ENCODE peak calls at places on chromosomes 7 and 10, in eight cellular contexts. One of them, this sample, is unnamed.
A peak's percentile ranks its signal among the peaks of the same experiment; 100 is the strongest.

GRCh38 chr10:102657451-102657850 is 13.2 kb downstream of the TRIM8 start:
- DNase-seq in activated T-helper 2 cell treated with anti-CD3 and anti-CD28 coated beads, Interferon-gamma antibody, Interleukin-2, Interleukin-4, amounts not matched to agents 10 μg/mL and 5 μg/mL and 100 μg/mL, durations not matched to agents 14 hours and 24 hours and 36 hours: no peak
- DNase-seq in amniotic stem cell: no peak
- DNase-seq in amygdala: no peak
- DNase-seq in activated CD8-positive, alpha-beta memory T cell treated with anti-CD3 and anti-CD28 coated beads for 4 hours: no peak
- DNase-seq in CD8-positive, alpha-beta T cell: no peak
- DNase-seq in small intestine: no peak
- DNase-seq in activated CD4-positive, alpha-beta T cell treated with anti-CD3 and anti-CD28 coated beads, Interleukin-2, amount 50 U/mL, for 48 hours: no peak
- DNase-seq in this sample: no peak

GRCh38 chr10:17785276-17785935 is 23.7 kb upstream of the MRC1 start:
- DNase-seq in activated T-helper 2 cell treated with anti-CD3 and anti-CD28 coated beads, Interferon-gamma antibody, Interleukin-2, Interleukin-4, amounts not matched to agents 10 μg/mL and 5 μg/mL and 100 μg/mL, durations not matched to agents 14 hours and 24 hours and 36 hours: no peak
- DNase-seq in amniotic stem cell: no peak
- DNase-seq in amygdala: no peak
- DNase-seq in activated CD8-positive, alpha-beta memory T cell treated with anti-CD3 and anti-CD28 coated beads for 4 hours: no peak
- DNase-seq in CD8-positive, alpha-beta T cell: no peak
- DNase-seq in small intestine: no peak
- DNase-seq in activated CD4-positive, alpha-beta T cell treated with anti-CD3 and anti-CD28 coated beads, Interleukin-2, amount 50 U/mL, for 48 hours: no peak
- DNase-seq in this sample: no peak

GRCh38 chr7:78435355-78435754 is 636.8 kb downstream of the PHTF2 start:
- DNase-seq in activated T-helper 2 cell treated with anti-CD3 and anti-CD28 coated beads, Interferon-gamma antibody, Interleukin-2, Interleukin-4, amounts not matched to agents 10 μg/mL and 5 μg/mL and 100 μg/mL, durations not matched to agents 14 hours and 24 hours and 36 hours: no peak
- DNase-seq in amniotic stem cell: no peak
- DNase-seq in amygdala: peak; percentile 29
- DNase-seq in activated CD8-positive, alpha-beta memory T cell treated with anti-CD3 and anti-CD28 coated beads for 4 hours: no peak
- DNase-seq in CD8-positive, alpha-beta T cell: no peak
- DNase-seq in small intestine: no peak
- DNase-seq in activated CD4-positive, alpha-beta T cell treated with anti-CD3 and anti-CD28 coated beads, Interleukin-2, amount 50 U/mL, for 48 hours: no peak
- DNase-seq in this sample: no peak

GRCh38 chr7:48089415-48089975 is 430 bp downstream of the UPP1 start:
- DNase-seq in activated T-helper 2 cell treated with anti-CD3 and anti-CD28 coated beads, Interferon-gamma antibody, Interleukin-2, Interleukin-4, amounts not matched to agents 10 μg/mL and 5 μg/mL and 100 μg/mL, durations not matched to agents 14 hours and 24 hours and 36 hours: no peak
- DNase-seq in amniotic stem cell: no peak
- DNase-seq in amygdala: no peak
- DNase-seq in activated CD8-positive, alpha-beta memory T cell treated with anti-CD3 and anti-CD28 coated beads for 4 hours: peak; percentile 33
- DNase-seq in CD8-positive, alpha-beta T cell: peak; percentile 72
- DNase-seq in small intestine: peak; percentile 68
- DNase-seq in activated CD4-positive, alpha-beta T cell treated with anti-CD3 and anti-CD28 coated beads, Interleukin-2, amount 50 U/mL, for 48 hours: peak; percentile 61
- DNase-seq in this sample: peak; percentile 83

GRCh38 chr10:8412541-8412940 is 358.1 kb downstream of the GATA3 start:
- DNase-seq in activated T-helper 2 cell treated with anti-CD3 and anti-CD28 coated beads, Interferon-gamma antibody, Interleukin-2, Interleukin-4, amounts not matched to agents 10 μg/mL and 5 μg/mL and 100 μg/mL, durations not matched to agents 14 hours and 24 hours and 36 hours: no peak
- DNase-seq in amniotic stem cell: no peak
- DNase-seq in amygdala: no peak
- DNase-seq in activated CD8-positive, alpha-beta memory T cell treated with anti-CD3 and anti-CD28 coated beads for 4 hours: no peak
- DNase-seq in CD8-positive, alpha-beta T cell: no peak
- DNase-seq in small intestine: no peak
- DNase-seq in activated CD4-positive, alpha-beta T cell treated with anti-CD3 and anti-CD28 coated beads, Interleukin-2, amount 50 U/mL, for 48 hours: no peak
- DNase-seq in this sample: no peak

GRCh38 chr7:33705333-33705833 is 200.0 kb upstream of the BMPER start:
- DNase-seq in activated T-helper 2 cell treated with anti-CD3 and anti-CD28 coated beads, Interferon-gamma antibody, Interleukin-2, Interleukin-4, amounts not matched to agents 10 μg/mL and 5 μg/mL and 100 μg/mL, durations not matched to agents 14 hours and 24 hours and 36 hours: no peak
- DNase-seq in amniotic stem cell: no peak
- DNase-seq in amygdala: no peak
- DNase-seq in activated CD8-positive, alpha-beta memory T cell treated with anti-CD3 and anti-CD28 coated beads for 4 hours: no peak
- DNase-seq in CD8-positive, alpha-beta T cell: no peak
- DNase-seq in small intestine: no peak
- DNase-seq in activated CD4-positive, alpha-beta T cell treated with anti-CD3 and anti-CD28 coated beads, Interleukin-2, amount 50 U/mL, for 48 hours: no peak
- DNase-seq in this sample: peak; percentile 6

GRCh38 chr7:142355328-142355727 is 97.5 kb upstream of the PRSS58 start:
- DNase-seq in activated T-helper 2 cell treated with anti-CD3 and anti-CD28 coated beads, Interferon-gamma antibody, Interleukin-2, Interleukin-4, amounts not matched to agents 10 μg/mL and 5 μg/mL and 100 μg/mL, durations not matched to agents 14 hours and 24 hours and 36 hours: no peak
- DNase-seq in amniotic stem cell: no peak
- DNase-seq in amygdala: no peak
- DNase-seq in activated CD8-positive, alpha-beta memory T cell treated with anti-CD3 and anti-CD28 coated beads for 4 hours: no peak
- DNase-seq in CD8-positive, alpha-beta T cell: no peak
- DNase-seq in small intestine: no peak
- DNase-seq in activated CD4-positive, alpha-beta T cell treated with anti-CD3 and anti-CD28 coated beads, Interleukin-2, amount 50 U/mL, for 48 hours: no peak
- DNase-seq in this sample: no peak

GRCh38 chr10:60299961-60300883 is 89.5 kb downstream of the ANK3 start:
- DNase-seq in activated T-helper 2 cell treated with anti-CD3 and anti-CD28 coated beads, Interferon-gamma antibody, Interleukin-2, Interleukin-4, amounts not matched to agents 10 μg/mL and 5 μg/mL and 100 μg/mL, durations not matched to agents 14 hours and 24 hours and 36 hours: no peak
- DNase-seq in amniotic stem cell: no peak
- DNase-seq in amygdala: no peak
- DNase-seq in activated CD8-positive, alpha-beta memory T cell treated with anti-CD3 and anti-CD28 coated beads for 4 hours: no peak
- DNase-seq in CD8-positive, alpha-beta T cell: no peak
- DNase-seq in small intestine: no peak
- DNase-seq in activated CD4-positive, alpha-beta T cell treated with anti-CD3 and anti-CD28 coated beads, Interleukin-2, amount 50 U/mL, for 48 hours: no peak
- DNase-seq in this sample: no peak

GRCh38 chr7:100588438-100588837 is 2.3 kb downstream of the FBXO24 start:
- DNase-seq in activated T-helper 2 cell treated with anti-CD3 and anti-CD28 coated beads, Interferon-gamma antibody, Interleukin-2, Interleukin-4, amounts not matched to agents 10 μg/mL and 5 μg/mL and 100 μg/mL, durations not matched to agents 14 hours and 24 hours and 36 hours: no peak
- DNase-seq in amniotic stem cell: no peak
- DNase-seq in amygdala: no peak
- DNase-seq in activated CD8-positive, alpha-beta memory T cell treated with anti-CD3 and anti-CD28 coated beads for 4 hours: no peak
- DNase-seq in CD8-positive, alpha-beta T cell: no peak
- DNase-seq in small intestine: no peak
- DNase-seq in activated CD4-positive, alpha-beta T cell treated with anti-CD3 and anti-CD28 coated beads, Interleukin-2, amount 50 U/mL, for 48 hours: no peak
- DNase-seq in this sample: no peak

GRCh38 chr10:84798333-84798732 is 469.9 kb downstream of the CCSER2 start:
- DNase-seq in activated T-helper 2 cell treated with anti-CD3 and anti-CD28 coated beads, Interferon-gamma antibody, Interleukin-2, Interleukin-4, amounts not matched to agents 10 μg/mL and 5 μg/mL and 100 μg/mL, durations not matched to agents 14 hours and 24 hours and 36 hours: no peak
- DNase-seq in amniotic stem cell: no peak
- DNase-seq in amygdala: no peak
- DNase-seq in activated CD8-positive, alpha-beta memory T cell treated with anti-CD3 and anti-CD28 coated beads for 4 hours: no peak
- DNase-seq in CD8-positive, alpha-beta T cell: no peak
- DNase-seq in small intestine: no peak
- DNase-seq in activated CD4-positive, alpha-beta T cell treated with anti-CD3 and anti-CD28 coated beads, Interleukin-2, amount 50 U/mL, for 48 hours: no peak
- DNase-seq in this sample: peak; percentile 60

GRCh38 chr7:155448632-155449007 is 9.3 kb upstream of the EN2 start:
- DNase-seq in activated T-helper 2 cell treated with anti-CD3 and anti-CD28 coated beads, Interferon-gamma antibody, Interleukin-2, Interleukin-4, amounts not matched to agents 10 μg/mL and 5 μg/mL and 100 μg/mL, durations not matched to agents 14 hours and 24 hours and 36 hours: no peak
- DNase-seq in amniotic stem cell: no peak
- DNase-seq in amygdala: no peak
- DNase-seq in activated CD8-positive, alpha-beta memory T cell treated with anti-CD3 and anti-CD28 coated beads for 4 hours: no peak
- DNase-seq in CD8-positive, alpha-beta T cell: no peak
- DNase-seq in small intestine: no peak
- DNase-seq in activated CD4-positive, alpha-beta T cell treated with anti-CD3 and anti-CD28 coated beads, Interleukin-2, amount 50 U/mL, for 48 hours: no peak
- DNase-seq in this sample: peak; percentile 18

GRCh38 chr7:120993575-120994191 is 5.2 kb downstream of the CPED1 start:
- DNase-seq in activated T-helper 2 cell treated with anti-CD3 and anti-CD28 coated beads, Interferon-gamma antibody, Interleukin-2, Interleukin-4, amounts not matched to agents 10 μg/mL and 5 μg/mL and 100 μg/mL, durations not matched to agents 14 hours and 24 hours and 36 hours: no peak
- DNase-seq in amniotic stem cell: no peak
- DNase-seq in amygdala: no peak
- DNase-seq in activated CD8-positive, alpha-beta memory T cell treated with anti-CD3 and anti-CD28 coated beads for 4 hours: no peak
- DNase-seq in CD8-positive, alpha-beta T cell: no peak
- DNase-seq in small intestine: no peak
- DNase-seq in activated CD4-positive, alpha-beta T cell treated with anti-CD3 and anti-CD28 coated beads, Interleukin-2, amount 50 U/mL, for 48 hours: no peak
- DNase-seq in this sample: no peak

GRCh38 chr10:86221442-86222335 is 144.9 kb downstream of the GRID1 start:
- DNase-seq in activated T-helper 2 cell treated with anti-CD3 and anti-CD28 coated beads, Interferon-gamma antibody, Interleukin-2, Interleukin-4, amounts not matched to agents 10 μg/mL and 5 μg/mL and 100 μg/mL, durations not matched to agents 14 hours and 24 hours and 36 hours: no peak
- DNase-seq in amniotic stem cell: no peak
- DNase-seq in amygdala: no peak
- DNase-seq in activated CD8-positive, alpha-beta memory T cell treated with anti-CD3 and anti-CD28 coated beads for 4 hours: no peak
- DNase-seq in CD8-positive, alpha-beta T cell: no peak
- DNase-seq in small intestine: no peak
- DNase-seq in activated CD4-positive, alpha-beta T cell treated with anti-CD3 and anti-CD28 coated beads, Interleukin-2, amount 50 U/mL, for 48 hours: no peak
- DNase-seq in this sample: no peak

GRCh38 chr10:99658622-99659030 is 683 bp upstream of the ENTPD7 start:
- DNase-seq in activated T-helper 2 cell treated with anti-CD3 and anti-CD28 coated beads, Interferon-gamma antibody, Interleukin-2, Interleukin-4, amounts not matched to agents 10 μg/mL and 5 μg/mL and 100 μg/mL, durations not matched to agents 14 hours and 24 hours and 36 hours: peak; percentile 24
- DNase-seq in amniotic stem cell: no peak
- DNase-seq in amygdala: peak; percentile 1
- DNase-seq in activated CD8-positive, alpha-beta memory T cell treated with anti-CD3 and anti-CD28 coated beads for 4 hours: peak; percentile 32
- DNase-seq in CD8-positive, alpha-beta T cell: peak; percentile 32
- DNase-seq in small intestine: peak; percentile 92
- DNase-seq in activated CD4-positive, alpha-beta T cell treated with anti-CD3 and anti-CD28 coated beads, Interleukin-2, amount 50 U/mL, for 48 hours: peak; percentile 83
- DNase-seq in this sample: peak; percentile 13

GRCh38 chr7:1641661-1642260 is 28.3 kb upstream of the ELFN1 start:
- DNase-seq in activated T-helper 2 cell treated with anti-CD3 and anti-CD28 coated beads, Interferon-gamma antibody, Interleukin-2, Interleukin-4, amounts not matched to agents 10 μg/mL and 5 μg/mL and 100 μg/mL, durations not matched to agents 14 hours and 24 hours and 36 hours: no peak
- DNase-seq in amniotic stem cell: no peak
- DNase-seq in amygdala: no peak
- DNase-seq in activated CD8-positive, alpha-beta memory T cell treated with anti-CD3 and anti-CD28 coated beads for 4 hours: no peak
- DNase-seq in CD8-positive, alpha-beta T cell: no peak
- DNase-seq in small intestine: no peak
- DNase-seq in activated CD4-positive, alpha-beta T cell treated with anti-CD3 and anti-CD28 coated beads, Interleukin-2, amount 50 U/mL, for 48 hours: no peak
- DNase-seq in this sample: no peak

GRCh38 chr7:137953692-137954470 is 48.0 kb downstream of the CREB3L2 start:
- DNase-seq in activated T-helper 2 cell treated with anti-CD3 and anti-CD28 coated beads, Interferon-gamma antibody, Interleukin-2, Interleukin-4, amounts not matched to agents 10 μg/mL and 5 μg/mL and 100 μg/mL, durations not matched to agents 14 hours and 24 hours and 36 hours: no peak
- DNase-seq in amniotic stem cell: peak; percentile 44
- DNase-seq in amygdala: no peak
- DNase-seq in activated CD8-positive, alpha-beta memory T cell treated with anti-CD3 and anti-CD28 coated beads for 4 hours: no peak
- DNase-seq in CD8-positive, alpha-beta T cell: no peak
- DNase-seq in small intestine: peak; percentile 64
- DNase-seq in activated CD4-positive, alpha-beta T cell treated with anti-CD3 and anti-CD28 coated beads, Interleukin-2, amount 50 U/mL, for 48 hours: no peak
- DNase-seq in this sample: peak; percentile 44

GRCh38 chr10:110420401-110421193 is 77.1 kb upstream of the DUSP5 start:
- DNase-seq in activated T-helper 2 cell treated with anti-CD3 and anti-CD28 coated beads, Interferon-gamma antibody, Interleukin-2, Interleukin-4, amounts not matched to agents 10 μg/mL and 5 μg/mL and 100 μg/mL, durations not matched to agents 14 hours and 24 hours and 36 hours: no peak
- DNase-seq in amniotic stem cell: no peak
- DNase-seq in amygdala: no peak
- DNase-seq in activated CD8-positive, alpha-beta memory T cell treated with anti-CD3 and anti-CD28 coated beads for 4 hours: no peak
- DNase-seq in CD8-positive, alpha-beta T cell: no peak
- DNase-seq in small intestine: no peak
- DNase-seq in activated CD4-positive, alpha-beta T cell treated with anti-CD3 and anti-CD28 coated beads, Interleukin-2, amount 50 U/mL, for 48 hours: no peak
- DNase-seq in this sample: peak; percentile 20

GRCh38 chr10:24963646-24964045 is 11.2 kb upstream of the PRTFDC1 start:
- DNase-seq in activated T-helper 2 cell treated with anti-CD3 and anti-CD28 coated beads, Interferon-gamma antibody, Interleukin-2, Interleukin-4, amounts not matched to agents 10 μg/mL and 5 μg/mL and 100 μg/mL, durations not matched to agents 14 hours and 24 hours and 36 hours: no peak
- DNase-seq in amniotic stem cell: no peak
- DNase-seq in amygdala: no peak
- DNase-seq in activated CD8-positive, alpha-beta memory T cell treated with anti-CD3 and anti-CD28 coated beads for 4 hours: no peak
- DNase-seq in CD8-positive, alpha-beta T cell: no peak
- DNase-seq in small intestine: no peak
- DNase-seq in activated CD4-positive, alpha-beta T cell treated with anti-CD3 and anti-CD28 coated beads, Interleukin-2, amount 50 U/mL, for 48 hours: no peak
- DNase-seq in this sample: no peak

GRCh38 chr7:30163231-30163894 is 28.6 kb downstream of the MTURN start:
- DNase-seq in activated T-helper 2 cell treated with anti-CD3 and anti-CD28 coated beads, Interferon-gamma antibody, Interleukin-2, Interleukin-4, amounts not matched to agents 10 μg/mL and 5 μg/mL and 100 μg/mL, durations not matched to agents 14 hours and 24 hours and 36 hours: peak; percentile 10
- DNase-seq in amniotic stem cell: no peak
- DNase-seq in amygdala: peak; percentile 77
- DNase-seq in activated CD8-positive, alpha-beta memory T cell treated with anti-CD3 and anti-CD28 coated beads for 4 hours: no peak
- DNase-seq in CD8-positive, alpha-beta T cell: peak; percentile 38
- DNase-seq in small intestine: no peak
- DNase-seq in activated CD4-positive, alpha-beta T cell treated with anti-CD3 and anti-CD28 coated beads, Interleukin-2, amount 50 U/mL, for 48 hours: peak; percentile 25
- DNase-seq in this sample: peak; percentile 74

GRCh38 chr7:142412551-142413193 is 154.8 kb upstream of the PRSS58 start:
- DNase-seq in activated T-helper 2 cell treated with anti-CD3 and anti-CD28 coated beads, Interferon-gamma antibody, Interleukin-2, Interleukin-4, amounts not matched to agents 10 μg/mL and 5 μg/mL and 100 μg/mL, durations not matched to agents 14 hours and 24 hours and 36 hours: no peak
- DNase-seq in amniotic stem cell: peak; percentile 21
- DNase-seq in amygdala: no peak
- DNase-seq in activated CD8-positive, alpha-beta memory T cell treated with anti-CD3 and anti-CD28 coated beads for 4 hours: no peak
- DNase-seq in CD8-positive, alpha-beta T cell: peak; percentile 26
- DNase-seq in small intestine: peak; percentile 64
- DNase-seq in activated CD4-positive, alpha-beta T cell treated with anti-CD3 and anti-CD28 coated beads, Interleukin-2, amount 50 U/mL, for 48 hours: peak; percentile 40
- DNase-seq in this sample: peak; percentile 4

GRCh38 chr10:52221937-52222336 is 92.1 kb upstream of the DKK1 start:
- DNase-seq in activated T-helper 2 cell treated with anti-CD3 and anti-CD28 coated beads, Interferon-gamma antibody, Interleukin-2, Interleukin-4, amounts not matched to agents 10 μg/mL and 5 μg/mL and 100 μg/mL, durations not matched to agents 14 hours and 24 hours and 36 hours: no peak
- DNase-seq in amniotic stem cell: no peak
- DNase-seq in amygdala: no peak
- DNase-seq in activated CD8-positive, alpha-beta memory T cell treated with anti-CD3 and anti-CD28 coated beads for 4 hours: no peak
- DNase-seq in CD8-positive, alpha-beta T cell: no peak
- DNase-seq in small intestine: no peak
- DNase-seq in activated CD4-positive, alpha-beta T cell treated with anti-CD3 and anti-CD28 coated beads, Interleukin-2, amount 50 U/mL, for 48 hours: no peak
- DNase-seq in this sample: no peak

GRCh38 chr10:70537398-70538194 is 59.0 kb downstream of the PALD1 start:
- DNase-seq in activated T-helper 2 cell treated with anti-CD3 and anti-CD28 coated beads, Interferon-gamma antibody, Interleukin-2, Interleukin-4, amounts not matched to agents 10 μg/mL and 5 μg/mL and 100 μg/mL, durations not matched to agents 14 hours and 24 hours and 36 hours: no peak
- DNase-seq in amniotic stem cell: no peak
- DNase-seq in amygdala: no peak
- DNase-seq in activated CD8-positive, alpha-beta memory T cell treated with anti-CD3 and anti-CD28 coated beads for 4 hours: no peak
- DNase-seq in CD8-positive, alpha-beta T cell: no peak
- DNase-seq in small intestine: peak; percentile 37
- DNase-seq in activated CD4-positive, alpha-beta T cell treated with anti-CD3 and anti-CD28 coated beads, Interleukin-2, amount 50 U/mL, for 48 hours: peak; percentile 42
- DNase-seq in this sample: no peak

GRCh38 chr7:33517191-33517590 is 387.8 kb downstream of the BBS9 start:
- DNase-seq in activated T-helper 2 cell treated with anti-CD3 and anti-CD28 coated beads, Interferon-gamma antibody, Interleukin-2, Interleukin-4, amounts not matched to agents 10 μg/mL and 5 μg/mL and 100 μg/mL, durations not matched to agents 14 hours and 24 hours and 36 hours: no peak
- DNase-seq in amniotic stem cell: no peak
- DNase-seq in amygdala: no peak
- DNase-seq in activated CD8-positive, alpha-beta memory T cell treated with anti-CD3 and anti-CD28 coated beads for 4 hours: no peak
- DNase-seq in CD8-positive, alpha-beta T cell: no peak
- DNase-seq in small intestine: no peak
- DNase-seq in activated CD4-positive, alpha-beta T cell treated with anti-CD3 and anti-CD28 coated beads, Interleukin-2, amount 50 U/mL, for 48 hours: no peak
- DNase-seq in this sample: peak; percentile 77

GRCh38 chr7:47314728-47315601 is 266.9 kb downstream of the TNS3 start:
- DNase-seq in activated T-helper 2 cell treated with anti-CD3 and anti-CD28 coated beads, Interferon-gamma antibody, Interleukin-2, Interleukin-4, amounts not matched to agents 10 μg/mL and 5 μg/mL and 100 μg/mL, durations not matched to agents 14 hours and 24 hours and 36 hours: no peak
- DNase-seq in amniotic stem cell: no peak
- DNase-seq in amygdala: peak; percentile 55
- DNase-seq in activated CD8-positive, alpha-beta memory T cell treated with anti-CD3 and anti-CD28 coated beads for 4 hours: no peak
- DNase-seq in CD8-positive, alpha-beta T cell: no peak
- DNase-seq in small intestine: no peak
- DNase-seq in activated CD4-positive, alpha-beta T cell treated with anti-CD3 and anti-CD28 coated beads, Interleukin-2, amount 50 U/mL, for 48 hours: no peak
- DNase-seq in this sample: no peak

GRCh38 chr10:1242975-1243374 is 186.8 kb downstream of the WDR37 start:
- DNase-seq in activated T-helper 2 cell treated with anti-CD3 and anti-CD28 coated beads, Interferon-gamma antibody, Interleukin-2, Interleukin-4, amounts not matched to agents 10 μg/mL and 5 μg/mL and 100 μg/mL, durations not matched to agents 14 hours and 24 hours and 36 hours: no peak
- DNase-seq in amniotic stem cell: no peak
- DNase-seq in amygdala: no peak
- DNase-seq in activated CD8-positive, alpha-beta memory T cell treated with anti-CD3 and anti-CD28 coated beads for 4 hours: no peak
- DNase-seq in CD8-positive, alpha-beta T cell: no peak
- DNase-seq in small intestine: no peak
- DNase-seq in activated CD4-positive, alpha-beta T cell treated with anti-CD3 and anti-CD28 coated beads, Interleukin-2, amount 50 U/mL, for 48 hours: no peak
- DNase-seq in this sample: no peak

GRCh38 chr7:148914208-148914777 is 30.2 kb upstream of the EZH2 start:
- DNase-seq in activated T-helper 2 cell treated with anti-CD3 and anti-CD28 coated beads, Interferon-gamma antibody, Interleukin-2, Interleukin-4, amounts not matched to agents 10 μg/mL and 5 μg/mL and 100 μg/mL, durations not matched to agents 14 hours and 24 hours and 36 hours: peak; percentile 41
- DNase-seq in amniotic stem cell: peak; percentile 19
- DNase-seq in amygdala: no peak
- DNase-seq in activated CD8-positive, alpha-beta memory T cell treated with anti-CD3 and anti-CD28 coated beads for 4 hours: no peak
- DNase-seq in CD8-positive, alpha-beta T cell: no peak
- DNase-seq in small intestine: peak; percentile 20
- DNase-seq in activated CD4-positive, alpha-beta T cell treated with anti-CD3 and anti-CD28 coated beads, Interleukin-2, amount 50 U/mL, for 48 hours: peak; percentile 70
- DNase-seq in this sample: no peak

GRCh38 chr10:29446327-29446726 is 157.5 kb downstream of the LYZL1 start:
- DNase-seq in activated T-helper 2 cell treated with anti-CD3 and anti-CD28 coated beads, Interferon-gamma antibody, Interleukin-2, Interleukin-4, amounts not matched to agents 10 μg/mL and 5 μg/mL and 100 μg/mL, durations not matched to agents 14 hours and 24 hours and 36 hours: no peak
- DNase-seq in amniotic stem cell: no peak
- DNase-seq in amygdala: no peak
- DNase-seq in activated CD8-positive, alpha-beta memory T cell treated with anti-CD3 and anti-CD28 coated beads for 4 hours: no peak
- DNase-seq in CD8-positive, alpha-beta T cell: no peak
- DNase-seq in small intestine: no peak
- DNase-seq in activated CD4-positive, alpha-beta T cell treated with anti-CD3 and anti-CD28 coated beads, Interleukin-2, amount 50 U/mL, for 48 hours: no peak
- DNase-seq in this sample: no peak

GRCh38 chr7:87797395-87797794 is 78.8 kb downstream of the SLC25A40 start:
- DNase-seq in activated T-helper 2 cell treated with anti-CD3 and anti-CD28 coated beads, Interferon-gamma antibody, Interleukin-2, Interleukin-4, amounts not matched to agents 10 μg/mL and 5 μg/mL and 100 μg/mL, durations not matched to agents 14 hours and 24 hours and 36 hours: no peak
- DNase-seq in amniotic stem cell: no peak
- DNase-seq in amygdala: no peak
- DNase-seq in activated CD8-positive, alpha-beta memory T cell treated with anti-CD3 and anti-CD28 coated beads for 4 hours: no peak
- DNase-seq in CD8-positive, alpha-beta T cell: no peak
- DNase-seq in small intestine: no peak
- DNase-seq in activated CD4-positive, alpha-beta T cell treated with anti-CD3 and anti-CD28 coated beads, Interleukin-2, amount 50 U/mL, for 48 hours: no peak
- DNase-seq in this sample: no peak

This sample was measured in NCI-H1105 treated with DMSO at 0.1 percent for 48 hours.